ENCODE peak calls at places on chromosomes 1 and 21, in eight cellular contexts. N is GM20000; O is GM12865; Z is Kasumi-1; X is adrenal gland; Q is EH; G is left ventricle myocardium superior; V is stimulated activated CD8-positive, alpha-beta memory T cell treated with anti-CD3 and anti-CD28 coated beads, Interleukin-7, amount 100 ng/mL, for 1 hour. J is an unnamed sample.

GRCh38 chr21:25963186-25963585 is 207.4 kb downstream of the APP start:
- DNase-seq in N (no peak), O (no peak), Z (no peak), X (no peak), Q (peak), G (no peak), V (no peak), J (no peak)

GRCh38 chr1:30856260-30856790 is 52.2 kb downstream of the SDC3 start:
- DNase-seq in N (no peak), O (no peak), Z (no peak), X (no peak), Q (peak), G (no peak), V (no peak), J (no peak)

GRCh38 chr1:202007703-202008489 is 2.5 kb upstream of the ELF3 start:
- DNase-seq in N (no peak), O (no peak), Z (no peak), X (no peak), Q (peak), G (no peak), V (no peak), J (no peak)

GRCh38 chr1:233172201-233172600 is 123.3 kb downstream of the PCNX2 start:
- DNase-seq in N (no peak), O (no peak), Z (peak), X (no peak), Q (peak), G (no peak), V (no peak), J (peak)

GRCh38 chr1:222829868-222830267 is 15.0 kb downstream of the DISP1 start:
- DNase-seq in N (no peak), O (no peak), Z (no peak), X (no peak), Q (peak), G (no peak), V (no peak), J (no peak)

GRCh38 chr1:235725493-235725892 is 75.9 kb upstream of the GNG4 start:
- DNase-seq in N (no peak), O (no peak), Z (no peak), X (no peak), Q (peak), G (no peak), V (no peak), J (no peak)

GRCh38 chr1:4328402-4329071 is 325.9 kb upstream of the AJAP1 start:
- DNase-seq in N (no peak), O (no peak), Z (no peak), X (no peak), Q (no peak), G (no peak), V (no peak), J (no peak)

GRCh38 chr1:214976665-214977064 is 105.9 kb upstream of the KCNK2 start:
- DNase-seq in N (no peak), O (no peak), Z (no peak), X (no peak), Q (no peak), G (no peak), V (no peak), J (no peak)

GRCh38 chr1:151494741-151495281 is 16.4 kb upstream of the CGN start:
- DNase-seq in N (no peak), O (peak), Z (no peak), X (no peak), Q (peak), G (no peak), V (no peak), J (no peak)

GRCh38 chr1:183881387-183882084 is 76.6 kb downstream of the RGL1 start:
- DNase-seq in N (no peak), O (no peak), Z (no peak), X (peak), Q (peak), G (peak), V (no peak), J (peak)

GRCh38 chr1:55337801-55338447 is 122.8 kb upstream of the USP24 start:
- DNase-seq in N (peak), O (peak), Z (peak), X (no peak), Q (peak), G (no peak), V (no peak), J (peak)

GRCh38 chr1:111624382-111624781 is 4.8 kb downstream of the RAP1A start:
- DNase-seq in N (no peak), O (peak), Z (no peak), X (no peak), Q (no peak), G (no peak), V (no peak), J (no peak)

GRCh38 chr1:199490804-199491527 is 536.5 kb upstream of the NR5A2 start:
- DNase-seq in N (no peak), O (no peak), Z (no peak), X (no peak), Q (peak), G (no peak), V (no peak), J (no peak)

GRCh38 chr1:164310166-164310565 is 248.8 kb upstream of the PBX1 start:
- DNase-seq in N (no peak), O (no peak), Z (no peak), X (no peak), Q (peak), G (no peak), V (no peak), J (no peak)

GRCh38 chr1:230068952-230069684 is 2.1 kb downstream of the GALNT2 start:
- DNase-seq in N (peak), O (peak), Z (peak), X (peak), Q (peak), G (no peak), V (no peak), J (peak)

GRCh38 chr1:216293673-216294072 is 129.6 kb downstream of the USH2A start:
- DNase-seq in N (no peak), O (no peak), Z (no peak), X (no peak), Q (peak), G (no peak), V (no peak), J (no peak)

GRCh38 chr1:239603530-239603929 is 217.2 kb downstream of the CHRM3 start:
- DNase-seq in N (no peak), O (no peak), Z (no peak), X (no peak), Q (no peak), G (no peak), V (no peak), J (no peak)

GRCh38 chr21:45257673-45258341 is 29.9 kb downstream of the POFUT2 start:
- DNase-seq in N (peak), O (no peak), Z (no peak), X (peak), Q (no peak), G (no peak), V (no peak), J (no peak)

GRCh38 chr1:20682571-20683236 is 21.5 kb upstream of the DDOST start:
- DNase-seq in N (no peak), O (no peak), Z (peak), X (no peak), Q (no peak), G (peak), V (no peak), J (no peak)

GRCh38 chr1:32334864-32335618 is 992 bp downstream of the MARCKSL1 start:
- DNase-seq in N (peak), O (peak), Z (peak), X (peak), Q (peak), G (peak), V (peak), J (peak)

J was measured in HuH-7.